ENCODE peak calls at places on chromosomes 1 and 21, in five cellular contexts. One of them, this sample, is unnamed. For H3K4me1 and H3K9me3, the result is how much of the 10 kb centered on the place peaks cover.

GRCh38 chr1:93588206-93588605 is 93.4 kb downstream of the BCAR3 start:
- DNase-seq in K562: no peak
- DNase-seq in spleen: no peak
- DNase-seq in stomach: no peak
- DNase-seq in prostate gland: no peak
- DNase-seq in this sample: no peak

GRCh38 chr1:9413877-9414213 is 121.2 kb downstream of the SPSB1 start:
- DNase-seq in prostate gland: no peak
- DNase-seq in K562: no peak
- DNase-seq in stomach: no peak
- DNase-seq in spleen: no peak
- DNase-seq in this sample: no peak

GRCh38 chr1:78490861-78491310 is at the start of gene PTGFR:
- DNase-seq in stomach: no peak
- DNase-seq in spleen: no peak
- DNase-seq in K562: no peak
- DNase-seq in prostate gland: no peak
- DNase-seq in this sample: no peak

GRCh38 chr1:172343246-172344099 is 77.0 kb upstream of the C1orf105 start:
- DNase-seq in spleen: no peak
- DNase-seq in stomach: no peak
- DNase-seq in K562: no peak
- DNase-seq in prostate gland: no peak
- DNase-seq in this sample: no peak

GRCh38 chr1:203170625-203171330 is 4.8 kb downstream of the MYBPH start:
- DNase-seq in stomach: no peak
- DNase-seq in K562: no peak
- DNase-seq in prostate gland: no peak
- DNase-seq in spleen: peak
- DNase-seq in this sample: no peak

GRCh38 chr1:58238846-58239245 is 307.7 kb downstream of the OMA1 start:
- DNase-seq in spleen: no peak
- DNase-seq in stomach: no peak
- DNase-seq in prostate gland: no peak
- DNase-seq in K562: no peak
- DNase-seq in this sample: no peak

GRCh38 chr1:167238713-167239112 is 18.0 kb downstream of the POU2F1 start:
- DNase-seq in K562: no peak
- DNase-seq in prostate gland: no peak
- DNase-seq in stomach: no peak
- DNase-seq in spleen: no peak
- DNase-seq in this sample: no peak

GRCh38 chr1:151273924-151274466 is 8.1 kb upstream of the ZNF687 start:
- DNase-seq in K562: no peak
- DNase-seq in spleen: no peak
- DNase-seq in stomach: no peak
- DNase-seq in prostate gland: no peak
- DNase-seq in this sample: no peak

GRCh38 chr21:32611471-32611997 is 643 bp downstream of the CFAP298 start:
- DNase-seq in spleen: peak
- DNase-seq in stomach: peak
- DNase-seq in prostate gland: peak
- DNase-seq in K562: peak
- DNase-seq in this sample: no peak

GRCh38 chr1:30130106-30130505 is 593.3 kb downstream of the MATN1 start:
- DNase-seq in stomach: no peak
- DNase-seq in prostate gland: no peak
- DNase-seq in K562: no peak
- DNase-seq in spleen: no peak
- DNase-seq in this sample: no peak

GRCh38 chr1:11441211-11441952 is 37.6 kb upstream of the DISP3 start:
- DNase-seq in stomach: no peak
- DNase-seq in spleen: no peak
- DNase-seq in prostate gland: no peak
- DNase-seq in K562: no peak
- DNase-seq in this sample: no peak

GRCh38 chr1:37701051-37701450 is 8.7 kb downstream of the CDCA8 start:
- DNase-seq in K562: no peak
- DNase-seq in spleen: no peak
- DNase-seq in stomach: no peak
- DNase-seq in prostate gland: no peak
- DNase-seq in this sample: no peak

GRCh38 chr1:223621312-223621734 is 44.2 kb downstream of the CAPN8 start:
- DNase-seq in K562: no peak
- DNase-seq in prostate gland: no peak
- DNase-seq in stomach: no peak
- DNase-seq in spleen: no peak
- DNase-seq in this sample: no peak

GRCh38 chr1:8061673-8062386 is 35.7 kb upstream of the ERRFI1 start:
- DNase-seq in stomach: no peak
- DNase-seq in spleen: no peak
- DNase-seq in K562: no peak
- DNase-seq in prostate gland: no peak
- DNase-seq in this sample: no peak

GRCh38 chr1:204314209-204314892 is 45.4 kb downstream of the PLEKHA6 start:
- DNase-seq in spleen: no peak
- DNase-seq in prostate gland: no peak
- DNase-seq in K562: no peak
- DNase-seq in stomach: no peak
- DNase-seq in this sample: no peak

GRCh38 chr1:43585596-43585995 is 54.9 kb downstream of the PTPRF start:
- DNase-seq in stomach: no peak
- DNase-seq in K562: no peak
- DNase-seq in prostate gland: no peak
- DNase-seq in spleen: no peak
- DNase-seq in this sample: no peak

GRCh38 chr1:226799634-226800281 is 60.7 kb upstream of the ITPKB start:
- DNase-seq in spleen: no peak
- DNase-seq in stomach: no peak
- DNase-seq in prostate gland: no peak
- DNase-seq in K562: no peak
- DNase-seq in this sample: no peak

GRCh38 chr1:150555198-150555970 is 6.2 kb downstream of the ADAMTSL4 start:
- DNase-seq in spleen: peak
- DNase-seq in K562: no peak
- DNase-seq in stomach: no peak
- DNase-seq in prostate gland: no peak
- DNase-seq in this sample: no peak

GRCh38 chr1:92442351-92442750 is 44.4 kb downstream of the GFI1 start:
- DNase-seq in stomach: no peak
- DNase-seq in K562: no peak
- DNase-seq in prostate gland: no peak
- DNase-seq in spleen: no peak
- DNase-seq in this sample: no peak

GRCh38 chr1:65371544-65371943 is 48.9 kb upstream of the LEPR start:
- DNase-seq in prostate gland: no peak
- DNase-seq in spleen: no peak
- DNase-seq in stomach: no peak
- DNase-seq in K562: no peak
- DNase-seq in this sample: no peak

GRCh38 chr1:12462586-12462985 is 155.4 kb downstream of the DHRS3 start:
- DNase-seq in K562: no peak
- DNase-seq in prostate gland: no peak
- DNase-seq in spleen: no peak
- DNase-seq in stomach: no peak
- DNase-seq in this sample: no peak
- H3K4me1 ChIP-seq in K562: half or more
- H3K4me1 ChIP-seq in prostate gland: under half
- H3K4me1 ChIP-seq in spleen: under half
- H3K4me1 ChIP-seq in stomach: half or more
- H3K4me1 ChIP-seq in this sample: under half

DNA sequence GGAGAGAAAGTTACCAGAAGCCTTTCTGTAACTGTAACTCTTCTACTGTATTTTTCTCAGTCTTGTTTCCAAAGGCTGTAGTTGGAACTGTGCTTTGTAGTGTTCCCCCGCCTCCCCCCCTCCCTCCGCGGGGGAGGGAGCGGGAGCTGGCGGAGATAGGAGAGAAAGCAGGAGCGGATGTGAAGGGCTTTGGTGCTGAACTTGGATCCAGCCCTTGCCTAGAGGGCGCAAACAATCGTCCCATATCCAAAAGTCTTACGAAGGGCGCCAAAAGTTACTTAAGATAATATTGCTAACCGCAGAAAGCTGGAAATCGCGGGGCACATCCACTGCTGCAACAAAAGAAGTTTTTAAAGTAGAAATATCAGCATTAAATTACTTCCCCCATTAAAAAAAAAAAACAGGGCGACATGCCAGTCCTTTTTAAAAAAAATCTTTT is 2.4 kb upstream of the NFIA start:
- DNase-seq in prostate gland: peak
- DNase-seq in stomach: peak
- DNase-seq in K562: peak
- DNase-seq in spleen: peak
- DNase-seq in this sample: peak
- TF ChIP-seq POLR2AphosphoS5 in prostate gland: peak
- TF ChIP-seq POLR2AphosphoS5 in stomach: peak
- TF ChIP-seq POLR2AphosphoS5 in K562: peak
- TF ChIP-seq POLR2AphosphoS5 in spleen: no peak
- TF ChIP-seq POLR2AphosphoS5 in this sample: no peak

GRCh38 chr1:2784854-2785630 is 16.5 kb downstream of the TTC34 start:
- DNase-seq in prostate gland: no peak
- DNase-seq in spleen: peak
- DNase-seq in stomach: no peak
- DNase-seq in K562: no peak
- DNase-seq in this sample: no peak
- H3K9me3 ChIP-seq in prostate gland: under half
- H3K9me3 ChIP-seq in spleen: under half
- H3K9me3 ChIP-seq in stomach: under half
- H3K9me3 ChIP-seq in K562: under half
- H3K9me3 ChIP-seq in this sample: under half

GRCh38 chr1:162087118-162087517 is 17.6 kb downstream of the NOS1AP start:
- DNase-seq in stomach: no peak
- DNase-seq in K562: no peak
- DNase-seq in spleen: no peak
- DNase-seq in prostate gland: no peak
- DNase-seq in this sample: no peak

GRCh38 chr1:162089748-162090147 is 20.3 kb downstream of the NOS1AP start:
- DNase-seq in stomach: no peak
- DNase-seq in prostate gland: no peak
- DNase-seq in spleen: no peak
- DNase-seq in K562: no peak
- DNase-seq in this sample: no peak

GRCh38 chr1:162087574-162087973 is 18.1 kb downstream of the NOS1AP start:
- DNase-seq in K562: no peak
- DNase-seq in prostate gland: no peak
- DNase-seq in spleen: no peak
- DNase-seq in stomach: no peak
- DNase-seq in this sample: no peak

GRCh38 chr1:162090378-162090777 is 20.9 kb downstream of the NOS1AP start:
- DNase-seq in stomach: no peak
- DNase-seq in spleen: no peak
- DNase-seq in K562: no peak
- DNase-seq in prostate gland: no peak
- DNase-seq in this sample: no peak

GRCh38 chr1:162088281-162088969 is 18.9 kb downstream of the NOS1AP start:
- DNase-seq in K562: no peak
- DNase-seq in spleen: no peak
- DNase-seq in prostate gland: no peak
- DNase-seq in stomach: no peak
- DNase-seq in this sample: no peak
- H3K4me1 ChIP-seq in K562: under half
- H3K4me1 ChIP-seq in spleen: under half
- H3K4me1 ChIP-seq in prostate gland: under half
- H3K4me1 ChIP-seq in stomach: under half
- H3K4me1 ChIP-seq in this sample: half or more

GRCh38 chr1:201450721-201451291 is 18.2 kb downstream of the PHLDA3 start:
- DNase-seq in spleen: no peak
- DNase-seq in K562: peak
- DNase-seq in stomach: no peak
- DNase-seq in prostate gland: no peak
- DNase-seq in this sample: no peak
- TF ChIP-seq POLR2AphosphoS5 in spleen: peak
- TF ChIP-seq POLR2AphosphoS5 in K562: no peak
- TF ChIP-seq POLR2AphosphoS5 in stomach: no peak
- TF ChIP-seq POLR2AphosphoS5 in prostate gland: no peak
- TF ChIP-seq POLR2AphosphoS5 in this sample: no peak